ENCODE peak calls at places on chromosomes 2 and 18, in six cellular contexts. Y is activated B cell treated with CpG ODN at 0.5 μM for 24 hours, P is amniotic stem cell, O is anterior cingulate cortex, W is amniotic epithelial cell, B is PC-9. M is an unnamed sample.

GRCh38 chr2:209805351-209805750 is 33.7 kb downstream of the UNC80 start:
- DNase-seq in Y (no peak), P (no peak), O (no peak), W (no peak), B (no peak), M (no peak)

GRCh38 chr2:137638932-137639331 is 325.3 kb upstream of the HNMT start:
- DNase-seq in Y (no peak), P (no peak), O (no peak), W (no peak), B (no peak), M (no peak)

GRCh38 chr2:241816431-241817121 is 7.6 kb downstream of the NEU4 start:
- DNase-seq in Y (no peak), P (no peak), O (no peak), W (no peak), B (no peak), M (no peak)

GRCh38 chr18:60740313-60740712 is 367.7 kb upstream of the MC4R start:
- DNase-seq in Y (no peak), P (no peak), O (no peak), W (no peak), B (no peak), M (no peak)

GRCh38 chr18:52869349-52869923 is 529.4 kb downstream of the DCC start:
- DNase-seq in Y (no peak), P (no peak), O (no peak), W (no peak), B (no peak), M (no peak)

GRCh38 chr2:68255736-68256450 is 3.6 kb upstream of the PPP3R1 start:
- DNase-seq in Y (no peak), P (no peak), O (no peak), W (no peak), B (no peak), M (no peak)

GRCh38 chr18:64294967-64295366 is 146.1 kb upstream of the LINC00305 start:
- DNase-seq in Y (no peak), P (no peak), O (no peak), W (no peak), B (no peak), M (no peak)

GRCh38 chr2:239203443-239204142 is 197.2 kb downstream of the HDAC4 start:
- DNase-seq in Y (no peak), P (no peak), O (no peak), W (no peak), B (no peak), M (no peak)

GRCh38 chr2:223654384-223654915 is 52.3 kb upstream of the SCG2 start:
- DNase-seq in Y (no peak), P (no peak), O (no peak), W (peak), B (no peak), M (peak)

GRCh38 chr2:54664238-54664786 is 59.1 kb upstream of the EML6 start:
- DNase-seq in Y (no peak), P (no peak), O (no peak), W (no peak), B (no peak), M (no peak)

GRCh38 chr2:39435974-39436591 is 1.0 kb downstream of the MAP4K3 start:
- DNase-seq in Y (no peak), P (no peak), O (no peak), W (peak), B (peak), M (peak)

GRCh38 chr2:235088608-235089020 is 136.8 kb downstream of the SH3BP4 start:
- DNase-seq in Y (no peak), P (no peak), O (no peak), W (peak), B (peak), M (no peak)

GRCh38 chr2:24399434-24400206 is 39.3 kb upstream of the ITSN2 start:
- DNase-seq in Y (no peak), P (no peak), O (no peak), W (no peak), B (no peak), M (peak)

GRCh38 chr2:63990072-63990471 is 29.2 kb downstream of the VPS54 start:
- DNase-seq in Y (no peak), P (no peak), O (no peak), W (no peak), B (no peak), M (no peak)

GRCh38 chr2:38433607-38433975 is 56.5 kb upstream of the ATL2 start:
- DNase-seq in Y (no peak), P (no peak), O (no peak), W (no peak), B (peak), M (no peak)

GRCh38 chr18:78086931-78087330 is 837.3 kb downstream of the GALR1 start:
- DNase-seq in Y (no peak), P (no peak), O (no peak), W (no peak), B (no peak), M (no peak)

GRCh38 chr2:54650612-54651011 is 72.8 kb upstream of the EML6 start:
- DNase-seq in Y (no peak), P (no peak), O (no peak), W (no peak), B (no peak), M (no peak)

GRCh38 chr2:75177427-75177826 is 21.9 kb downstream of the TACR1 start:
- DNase-seq in Y (no peak), P (no peak), O (no peak), W (peak), B (no peak), M (no peak)

GRCh38 chr2:176281267-176281666 is 12.0 kb downstream of the MTX2 start:
- DNase-seq in Y (no peak), P (no peak), O (no peak), W (no peak), B (no peak), M (peak)

GRCh38 chr18:33577688-33578370 is at the start of gene ASXL3:
- DNase-seq in Y (no peak), P (no peak), O (peak), W (no peak), B (no peak), M (no peak)

GRCh38 chr2:132400169-132400900 is 16.3 kb upstream of the GPR39 start:
- DNase-seq in Y (no peak), P (peak), O (no peak), W (peak), B (peak), M (peak)

GRCh38 chr2:172929644-172930043 is 146.0 kb upstream of the MAP3K20 start:
- DNase-seq in Y (no peak), P (no peak), O (no peak), W (no peak), B (no peak), M (no peak)

GRCh38 chr2:215951558-215951957 is 61.8 kb downstream of the MREG start:
- DNase-seq in Y (no peak), P (no peak), O (no peak), W (peak), B (no peak), M (no peak)

GRCh38 chr2:127208313-127208712 is 11.8 kb downstream of the CYP27C1 start:
- DNase-seq in Y (no peak), P (no peak), O (no peak), W (no peak), B (peak), M (peak)

GRCh38 chr2:74267068-74267467 is 68.7 kb downstream of the MTHFD2 start:
- DNase-seq in Y (no peak), P (no peak), O (no peak), W (no peak), B (peak), M (no peak)

GRCh38 chr2:180246281-180246680 is 239.2 kb upstream of the CWC22 start:
- DNase-seq in Y (no peak), P (no peak), O (no peak), W (no peak), B (no peak), M (no peak)

GRCh38 chr2:166803314-166803986 is 84.8 kb upstream of the XIRP2 start:
- DNase-seq in Y (no peak), P (no peak), O (no peak), W (peak), B (no peak), M (no peak)

GRCh38 chr18:79609841-79610281 is 69.7 kb upstream of the CTDP1 start:
- DNase-seq in Y (no peak), P (no peak), O (no peak), W (no peak), B (no peak), M (no peak)

GRCh38 chr2:126887506-126887905 is 11.2 kb upstream of the TEX51 start:
- DNase-seq in Y (no peak), P (no peak), O (no peak), W (no peak), B (no peak), M (no peak)

GRCh38 chr2:173414823-173415322 is 60.2 kb downstream of the CDCA7 start:
- DNase-seq in Y (no peak), P (no peak), O (no peak), W (peak), B (peak), M (peak)